ENCODE peak calls at places on chromosome 15, in five cellular contexts. One of them, this sample, is unnamed.

GRCh38 chr15:56428821-56429458 is 36.0 kb downstream of the MNS1 start:
- DNase-seq in pancreas: no peak
- DNase-seq in CD8-positive, alpha-beta T cell: no peak
- DNase-seq in GM23338: peak; percentile 52
- DNase-seq in K562: peak; percentile 10
- DNase-seq in this sample: no peak

GRCh38 chr15:78129098-78130011 is 1.9 kb downstream of the CIB2 start:
- DNase-seq in GM23338: peak; percentile 27
- DNase-seq in pancreas: no peak
- DNase-seq in CD8-positive, alpha-beta T cell: no peak
- DNase-seq in K562: no peak
- DNase-seq in this sample: no peak

GRCh38 chr15:28873006-28873405 is 12.8 kb upstream of the APBA2 start:
- DNase-seq in K562: no peak
- DNase-seq in pancreas: peak; percentile 53
- DNase-seq in CD8-positive, alpha-beta T cell: no peak
- DNase-seq in GM23338: no peak
- DNase-seq in this sample: no peak

GRCh38 chr15:37217567-37217966 is 117.2 kb upstream of the MEIS2 start:
- DNase-seq in pancreas: no peak
- DNase-seq in K562: no peak
- DNase-seq in CD8-positive, alpha-beta T cell: no peak
- DNase-seq in GM23338: no peak
- DNase-seq in this sample: no peak

GRCh38 chr15:57003418-57003817 is 85.0 kb downstream of the TCF12 start:
- DNase-seq in CD8-positive, alpha-beta T cell: no peak
- DNase-seq in pancreas: no peak
- DNase-seq in K562: no peak
- DNase-seq in GM23338: no peak
- DNase-seq in this sample: peak; percentile 87

GRCh38 chr15:32994810-32995424 is 199.6 kb downstream of the FMN1 start:
- DNase-seq in GM23338: peak; percentile 52
- DNase-seq in K562: peak; percentile 26
- DNase-seq in pancreas: no peak
- DNase-seq in CD8-positive, alpha-beta T cell: no peak
- DNase-seq in this sample: peak; percentile 41

GRCh38 chr15:31372635-31373091 is 46.0 kb downstream of the KLF13 start:
- DNase-seq in CD8-positive, alpha-beta T cell: no peak
- DNase-seq in K562: no peak
- DNase-seq in GM23338: peak; percentile 91
- DNase-seq in pancreas: peak; percentile 55
- DNase-seq in this sample: peak; percentile 47

GRCh38 chr15:90869601-90870353 is 1.4 kb downstream of the FURIN start:
- DNase-seq in pancreas: no peak
- DNase-seq in CD8-positive, alpha-beta T cell: no peak
- DNase-seq in K562: peak; percentile 75
- DNase-seq in GM23338: peak; percentile 72
- DNase-seq in this sample: peak; percentile 85

GRCh38 chr15:93948728-93949127 is 282.6 kb upstream of the MCTP2 start:
- DNase-seq in CD8-positive, alpha-beta T cell: no peak
- DNase-seq in pancreas: no peak
- DNase-seq in K562: no peak
- DNase-seq in GM23338: no peak
- DNase-seq in this sample: no peak

GRCh38 chr15:76875911-76876310 is 29.2 kb downstream of the SCAPER start:
- DNase-seq in GM23338: no peak
- DNase-seq in K562: no peak
- DNase-seq in pancreas: no peak
- DNase-seq in CD8-positive, alpha-beta T cell: no peak
- DNase-seq in this sample: no peak

GRCh38 chr15:40565333-40566238 is 744 bp upstream of the CCDC32 start:
- DNase-seq in pancreas: no peak
- DNase-seq in K562: no peak
- DNase-seq in CD8-positive, alpha-beta T cell: no peak
- DNase-seq in GM23338: no peak
- DNase-seq in this sample: no peak

GRCh38 chr15:63506537-63507035 is 2.2 kb downstream of the USP3 start:
- DNase-seq in GM23338: no peak
- DNase-seq in CD8-positive, alpha-beta T cell: no peak
- DNase-seq in K562: no peak
- DNase-seq in pancreas: no peak
- DNase-seq in this sample: no peak

GRCh38 chr15:94653071-94653470 is 421.7 kb downstream of the MCTP2 start:
- DNase-seq in pancreas: no peak
- DNase-seq in GM23338: no peak
- DNase-seq in K562: no peak
- DNase-seq in CD8-positive, alpha-beta T cell: no peak
- DNase-seq in this sample: no peak

GRCh38 chr15:58066042-58066867 is 744 bp upstream of the ALDH1A2 start:
- DNase-seq in CD8-positive, alpha-beta T cell: peak; percentile 12
- DNase-seq in pancreas: peak; percentile 92
- DNase-seq in GM23338: peak; percentile 81
- DNase-seq in K562: peak; percentile 78
- DNase-seq in this sample: peak; percentile 6

GRCh38 chr15:40843885-40844542 is at the start of gene SPINT1:
- DNase-seq in pancreas: peak; percentile 84
- DNase-seq in GM23338: peak; percentile 74
- DNase-seq in K562: peak; percentile 86
- DNase-seq in CD8-positive, alpha-beta T cell: no peak
- DNase-seq in this sample: no peak

GRCh38 chr15:60093273-60094067 is 89.4 kb downstream of the FOXB1 start:
- DNase-seq in CD8-positive, alpha-beta T cell: no peak
- DNase-seq in K562: no peak
- DNase-seq in GM23338: no peak
- DNase-seq in pancreas: no peak
- DNase-seq in this sample: no peak

GRCh38 chr15:31277335-31278055 is 49.1 kb upstream of the KLF13 start:
- DNase-seq in GM23338: no peak
- DNase-seq in pancreas: no peak
- DNase-seq in K562: no peak
- DNase-seq in CD8-positive, alpha-beta T cell: no peak
- DNase-seq in this sample: no peak

GRCh38 chr15:68149059-68149458 is 56.1 kb downstream of the CALML4 start:
- DNase-seq in K562: no peak
- DNase-seq in pancreas: no peak
- DNase-seq in GM23338: peak; percentile 27
- DNase-seq in CD8-positive, alpha-beta T cell: no peak
- DNase-seq in this sample: peak; percentile 20

GRCh38 chr15:81175496-81175895 is 21.2 kb upstream of the IL16 start:
- DNase-seq in GM23338: no peak
- DNase-seq in pancreas: no peak
- DNase-seq in CD8-positive, alpha-beta T cell: no peak
- DNase-seq in K562: no peak
- DNase-seq in this sample: no peak

GRCh38 chr15:36108539-36108938 is 470.9 kb upstream of the CDIN1 start:
- DNase-seq in CD8-positive, alpha-beta T cell: no peak
- DNase-seq in GM23338: no peak
- DNase-seq in pancreas: no peak
- DNase-seq in K562: no peak
- DNase-seq in this sample: no peak

GRCh38 chr15:48644498-48644826 is 1.0 kb downstream of the FBN1 start:
- DNase-seq in K562: no peak
- DNase-seq in CD8-positive, alpha-beta T cell: no peak
- DNase-seq in GM23338: no peak
- DNase-seq in pancreas: no peak
- DNase-seq in this sample: no peak

GRCh38 chr15:48645558-48646330 is at the start of gene FBN1:
- DNase-seq in GM23338: peak; percentile 86
- DNase-seq in CD8-positive, alpha-beta T cell: no peak
- DNase-seq in K562: no peak
- DNase-seq in pancreas: peak; percentile 65
- DNase-seq in this sample: peak; percentile 93

GRCh38 chr15:48644827-48645557 is 517 bp downstream of the FBN1 start:
- DNase-seq in CD8-positive, alpha-beta T cell: no peak
- DNase-seq in GM23338: peak; percentile 73
- DNase-seq in K562: no peak
- DNase-seq in pancreas: peak; percentile 63
- DNase-seq in this sample: no peak

GRCh38 chr15:48647963-48648362 is 2.5 kb upstream of the FBN1 start:
- DNase-seq in K562: no peak
- DNase-seq in CD8-positive, alpha-beta T cell: no peak
- DNase-seq in pancreas: no peak
- DNase-seq in GM23338: peak; percentile 34
- DNase-seq in this sample: no peak

DNA sequence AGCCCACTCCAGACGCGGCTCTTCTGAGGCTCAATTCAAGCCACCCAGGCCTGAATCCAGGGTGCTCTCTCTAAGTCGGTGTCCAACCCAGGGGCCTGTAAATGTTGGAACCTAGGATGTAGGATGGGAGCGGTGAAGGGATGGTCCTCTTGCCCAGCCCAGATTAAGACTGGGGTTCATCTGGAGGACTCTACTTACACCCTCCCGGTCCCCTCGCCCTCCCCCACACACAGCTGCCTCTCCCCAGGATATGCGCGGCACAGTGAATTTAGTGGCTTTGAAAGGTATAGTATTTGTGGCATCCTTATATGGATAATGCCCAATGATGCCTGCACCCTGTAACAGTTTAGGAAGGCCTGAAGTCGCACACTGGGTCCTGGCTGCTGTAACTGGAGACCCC is 855 bp upstream of the FBN1 start:
- DNase-seq in K562: no peak
- DNase-seq in pancreas: no peak
- DNase-seq in CD8-positive, alpha-beta T cell: no peak
- DNase-seq in GM23338: peak; percentile 27
- DNase-seq in this sample: no peak
- H3K27ac ChIP-seq in K562: no peak overlapping the region
- H3K27ac ChIP-seq in pancreas: no peak overlapping the region
- H3K27ac ChIP-seq in CD8-positive, alpha-beta T cell: no peak overlapping the region
- H3K27ac ChIP-seq in GM23338: no peak overlapping the region
- H3K27ac ChIP-seq in this sample: peak overlapping the region; percentile 98

GRCh38 chr15:25058080-25058785 is 103.4 kb downstream of the SNRPN start:
- DNase-seq in GM23338: no peak
- DNase-seq in pancreas: peak; percentile 32
- DNase-seq in CD8-positive, alpha-beta T cell: no peak
- DNase-seq in K562: no peak
- DNase-seq in this sample: no peak
- H3K36me3 ChIP-seq in GM23338: peaks cover 89% of the 10 kb centered on the region
- H3K36me3 ChIP-seq in pancreas: peaks cover 5% of the 10 kb centered on the region
- H3K36me3 ChIP-seq in CD8-positive, alpha-beta T cell: peaks cover 78% of the 10 kb centered on the region
- H3K36me3 ChIP-seq in K562: no peaks in the 10 kb centered on the region
- H3K36me3 ChIP-seq in this sample: peaks cover 58% of the 10 kb centered on the region

DNA sequence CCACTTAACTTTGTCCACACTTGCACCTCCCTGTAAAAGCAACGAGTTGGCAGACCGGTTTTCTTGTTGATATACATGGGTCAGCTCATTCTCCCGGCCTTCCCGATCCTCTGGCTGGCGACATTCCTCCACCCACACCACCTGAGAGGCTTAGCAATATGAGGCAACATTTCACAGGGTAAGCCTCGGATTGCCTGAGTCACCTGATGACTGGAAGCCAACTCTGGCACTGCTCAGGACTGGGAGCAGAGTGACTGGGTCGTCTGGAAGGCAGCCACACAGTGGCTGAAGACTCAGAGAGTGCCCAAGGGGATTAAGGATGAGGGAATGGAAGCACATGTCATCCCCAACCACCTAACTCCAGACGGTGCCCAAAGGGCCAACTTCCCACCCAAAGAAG is 9.8 kb downstream of the HOMER2 start:
- DNase-seq in CD8-positive, alpha-beta T cell: no peak
- DNase-seq in K562: no peak
- DNase-seq in pancreas: peak; percentile 74
- DNase-seq in GM23338: no peak
- DNase-seq in this sample: no peak
- H3K27ac ChIP-seq in CD8-positive, alpha-beta T cell: no peak overlapping the region
- H3K27ac ChIP-seq in K562: no peak overlapping the region
- H3K27ac ChIP-seq in pancreas: peak overlapping the region; percentile 32
- H3K27ac ChIP-seq in GM23338: no peak overlapping the region
- H3K27ac ChIP-seq in this sample: no peak overlapping the region

DNA sequence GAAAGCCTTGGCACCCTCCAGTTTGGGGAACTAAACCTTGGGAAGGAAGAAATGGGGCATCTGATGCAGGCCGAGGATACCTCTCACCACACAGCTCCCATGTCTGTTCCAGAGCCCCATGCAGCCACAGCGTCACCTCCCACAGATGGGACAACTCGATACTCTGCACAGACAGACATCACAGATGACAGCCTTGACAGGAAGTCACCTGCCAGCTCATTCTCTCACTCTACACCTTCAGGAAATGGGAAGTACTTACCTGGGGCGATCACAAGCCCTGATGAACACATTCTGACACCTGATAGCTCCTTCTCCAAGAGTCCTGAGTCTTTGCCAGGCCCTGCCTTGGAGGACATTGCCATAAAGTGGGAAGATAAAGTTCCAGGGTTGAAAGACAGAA is 7.7 kb downstream of the MAP1A start:
- DNase-seq in GM23338: no peak
- DNase-seq in CD8-positive, alpha-beta T cell: no peak
- DNase-seq in pancreas: no peak
- DNase-seq in K562: peak; percentile 5
- DNase-seq in this sample: no peak
- H3K36me3 ChIP-seq in GM23338: no peaks in the 10 kb centered on the region
- H3K36me3 ChIP-seq in CD8-positive, alpha-beta T cell: no peaks in the 10 kb centered on the region
- H3K36me3 ChIP-seq in pancreas: no peaks in the 10 kb centered on the region
- H3K36me3 ChIP-seq in K562: peaks cover 63% of the 10 kb centered on the region
- H3K36me3 ChIP-seq in this sample: peaks cover 37% of the 10 kb centered on the region

DNA sequence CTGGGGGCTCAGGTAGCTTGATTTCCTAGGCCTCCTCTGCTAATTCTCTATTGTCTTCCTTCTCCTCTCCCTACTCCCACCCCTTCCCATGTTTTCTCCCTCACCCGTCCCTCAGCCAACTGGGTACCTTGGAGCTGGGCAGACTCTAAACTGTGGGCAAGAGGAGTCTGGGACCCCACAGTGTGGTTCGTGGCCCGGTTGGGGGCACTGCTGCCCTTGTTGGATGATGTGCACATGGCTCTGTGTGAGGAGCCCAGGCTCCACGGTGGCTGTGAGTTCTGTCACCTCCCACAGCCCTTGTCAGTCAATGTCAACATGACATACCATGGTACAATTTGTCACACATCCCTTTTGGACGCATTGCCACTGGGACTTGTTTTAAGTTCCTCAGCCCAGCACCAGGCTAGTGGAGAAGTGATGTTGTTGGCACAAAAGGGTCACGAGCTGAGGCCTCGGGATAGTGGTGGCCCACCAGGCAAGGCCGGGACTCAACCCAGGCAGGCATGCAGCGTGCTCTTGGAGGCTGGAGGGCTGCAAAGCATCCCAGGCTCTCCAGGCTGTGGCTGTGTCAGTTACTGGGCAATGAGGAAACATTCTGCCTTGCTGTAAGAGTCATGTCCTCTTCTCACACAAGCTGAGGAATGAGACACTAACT is 142.3 kb downstream of the TLE3 start:
- DNase-seq in K562: no peak
- DNase-seq in GM23338: no peak
- DNase-seq in pancreas: no peak
- DNase-seq in CD8-positive, alpha-beta T cell: no peak
- DNase-seq in this sample: no peak
- H3K27ac ChIP-seq in K562: no peak overlapping the region
- H3K27ac ChIP-seq in GM23338: no peak overlapping the region
- H3K27ac ChIP-seq in pancreas: no peak overlapping the region
- H3K27ac ChIP-seq in CD8-positive, alpha-beta T cell: no peak overlapping the region
- H3K27ac ChIP-seq in this sample: no peak overlapping the region

GRCh38 chr15:34953851-34954250 is 15.7 kb downstream of the AQR start:
- DNase-seq in CD8-positive, alpha-beta T cell: no peak
- DNase-seq in GM23338: no peak
- DNase-seq in pancreas: no peak
- DNase-seq in K562: no peak
- DNase-seq in this sample: no peak
- H3K36me3 ChIP-seq in CD8-positive, alpha-beta T cell: peaks cover 14% of the 10 kb centered on the region
- H3K36me3 ChIP-seq in GM23338: peaks cover 31% of the 10 kb centered on the region
- H3K36me3 ChIP-seq in pancreas: no peaks in the 10 kb centered on the region
- H3K36me3 ChIP-seq in K562: peaks cover 53% of the 10 kb centered on the region
- H3K36me3 ChIP-seq in this sample: peaks cover 11% of the 10 kb centered on the region

GRCh38 chr15:34365073-34365825 is 1.7 kb downstream of the LPCAT4 start:
- DNase-seq in pancreas: no peak
- DNase-seq in K562: no peak
- DNase-seq in GM23338: peak; percentile 34
- DNase-seq in CD8-positive, alpha-beta T cell: no peak
- DNase-seq in this sample: no peak
- H3K27ac ChIP-seq in pancreas: no peak overlapping the region
- H3K27ac ChIP-seq in K562: no peak overlapping the region
- H3K27ac ChIP-seq in GM23338: no peak overlapping the region
- H3K27ac ChIP-seq in CD8-positive, alpha-beta T cell: no peak overlapping the region
- H3K27ac ChIP-seq in this sample: no peak overlapping the region